ENCODE peak calls at places on chromosomes 1 and 21, in seven cellular contexts. C is aorta, S is uterus, P is brain microvascular endothelial cell, Y is tibial artery, B is GM23338, T is spleen. Z is an unnamed sample. For H3K36me3, the result is how much of the 10 kb centered on the place peaks cover.

GRCh38 chr1:54679706-54680105 is 36.0 kb upstream of the TTC4 start:
- DNase-seq in C (no peak), S (no peak), Y (no peak), B (no peak), P (no peak), T (no peak), Z (no peak)

GRCh38 chr1:3011631-3012510 is 9.4 kb upstream of the ACTRT2 start:
- DNase-seq in Y (peak), B (no peak), S (no peak), P (no peak), C (no peak), T (peak), Z (no peak)

GRCh38 chr1:11479375-11479979 is 522 bp downstream of the DISP3 start:
- DNase-seq in Y (no peak), T (no peak), B (peak), C (no peak), P (no peak), S (no peak), Z (no peak)

GRCh38 chr21:35436899-35437298 is 387.8 kb upstream of the RUNX1 start:
- DNase-seq in S (no peak), Y (no peak), T (no peak), P (no peak), C (no peak), B (peak), Z (no peak)

GRCh38 chr1:155981266-155982088 is 3.1 kb upstream of the ARHGEF2 start:
- DNase-seq in B (no peak), C (no peak), S (peak), T (peak), P (peak), Y (peak), Z (peak)

GRCh38 chr1:235326719-235327558 is 1.0 kb downstream of the ARID4B start:
- DNase-seq in B (peak), T (peak), S (peak), Y (peak), C (peak), P (no peak), Z (peak)

GRCh38 chr1:3610165-3610822 is 1.0 kb downstream of the MEGF6 start:
- DNase-seq in P (no peak), S (peak), T (no peak), C (no peak), Y (no peak), B (peak), Z (no peak)

GRCh38 chr1:248804771-248805681 is 20.7 kb downstream of the SH3BP5L start:
- DNase-seq in S (no peak), Y (no peak), C (no peak), P (no peak), T (peak), B (no peak), Z (no peak)

GRCh38 chr1:77282187-77282865 is 507 bp downstream of the AK5 start:
- DNase-seq in B (peak), T (peak), S (no peak), P (no peak), Y (no peak), C (peak), Z (peak)

GRCh38 chr1:205456383-205456867 is 580 bp upstream of the BLACAT1 start:
- DNase-seq in S (no peak), C (no peak), Y (no peak), B (peak), P (no peak), T (peak), Z (peak)

GRCh38 chr1:16927711-16928485 is 6.2 kb downstream of the CROCC start:
- DNase-seq in B (no peak), Y (no peak), P (no peak), C (no peak), T (no peak), S (no peak), Z (no peak)

GRCh38 chr1:236841341-236841740 is 46.2 kb downstream of the MTR start:
- DNase-seq in Y (no peak), P (no peak), T (no peak), S (no peak), C (no peak), B (no peak), Z (no peak)
- H3K36me3 ChIP-seq in Y (under half), P (under half), T (half or more), S (under half), C (under half), B (under half), Z (under half)

GRCh38 chr1:99560192-99561040 is 85.5 kb upstream of the PALMD start:
- DNase-seq in Y (no peak), C (no peak), T (no peak), B (no peak), S (no peak), P (no peak), Z (no peak)

GRCh38 chr1:99566290-99567021 is 79.5 kb upstream of the PALMD start:
- DNase-seq in Y (no peak), B (no peak), T (no peak), S (no peak), P (no peak), C (no peak), Z (no peak)

GRCh38 chr1:99570486-99571089 is 75.3 kb upstream of the PALMD start:
- DNase-seq in P (no peak), S (no peak), C (no peak), B (no peak), Y (no peak), T (no peak), Z (no peak)

GRCh38 chr1:99561952-99562351 is 84.0 kb upstream of the PALMD start:
- DNase-seq in S (no peak), C (no peak), Y (no peak), P (no peak), B (no peak), T (no peak), Z (no peak)

GRCh38 chr1:99565606-99566289 is 80.2 kb upstream of the PALMD start:
- DNase-seq in P (no peak), Y (no peak), C (no peak), B (no peak), S (no peak), T (no peak), Z (no peak)
- H3K36me3 ChIP-seq in P (under half), Y (under half), C (under half), B (under half), S (under half), T (under half), Z (under half)

DNA sequence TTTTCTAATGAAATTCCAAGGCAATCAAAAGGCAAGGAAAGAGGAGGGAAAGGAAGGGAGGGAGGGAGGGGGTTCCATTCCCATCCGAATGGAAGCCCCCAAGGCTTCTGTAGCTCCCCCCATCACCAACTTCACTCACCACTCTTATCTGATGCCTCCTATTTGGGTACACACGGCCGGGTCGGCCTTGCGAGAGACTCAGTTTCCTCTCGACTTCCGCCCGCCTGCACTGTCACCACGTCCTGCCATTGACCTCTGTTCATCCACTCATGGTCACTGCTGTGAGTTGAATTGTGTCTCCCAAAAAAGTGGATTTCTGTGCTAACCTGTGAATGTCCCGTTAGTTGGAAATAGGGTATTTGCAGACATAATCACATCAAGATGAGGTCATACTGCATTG is 11.2 kb downstream of the PDE9A start:
- DNase-seq in Y (no peak), S (no peak), C (no peak), T (no peak), B (no peak), P (no peak), Z (no peak)
- H3K36me3 ChIP-seq in Y (under half), S (under half), C (under half), T (under half), B (under half), P (under half), Z (half or more)

DNA sequence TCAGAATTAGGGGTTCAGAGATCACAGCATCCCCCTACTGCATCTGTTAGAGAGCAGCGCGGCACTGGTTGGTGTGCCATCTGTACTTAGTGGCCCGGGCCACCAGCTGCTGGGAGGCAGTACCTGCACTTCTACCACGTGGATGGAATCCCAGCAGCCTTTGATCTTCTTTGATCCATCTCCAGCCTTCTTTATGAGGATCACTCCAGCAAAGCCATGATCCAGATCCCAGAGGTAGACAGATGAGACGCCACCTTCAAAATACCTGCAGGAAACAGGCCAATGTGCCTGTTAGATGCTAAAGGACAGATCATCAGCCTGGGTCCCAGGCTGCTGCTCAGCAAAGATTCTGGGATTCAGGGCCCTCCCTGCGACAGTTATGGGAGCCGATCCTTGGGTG is 45.2 kb downstream of the SLC66A1 start:
- DNase-seq in C (peak), T (no peak), P (no peak), Y (no peak), S (no peak), B (no peak), Z (peak)
- H3K36me3 ChIP-seq in C (under half), T (half or more), P (under half), Y (under half), S (under half), B (under half), Z (under half)

DNA sequence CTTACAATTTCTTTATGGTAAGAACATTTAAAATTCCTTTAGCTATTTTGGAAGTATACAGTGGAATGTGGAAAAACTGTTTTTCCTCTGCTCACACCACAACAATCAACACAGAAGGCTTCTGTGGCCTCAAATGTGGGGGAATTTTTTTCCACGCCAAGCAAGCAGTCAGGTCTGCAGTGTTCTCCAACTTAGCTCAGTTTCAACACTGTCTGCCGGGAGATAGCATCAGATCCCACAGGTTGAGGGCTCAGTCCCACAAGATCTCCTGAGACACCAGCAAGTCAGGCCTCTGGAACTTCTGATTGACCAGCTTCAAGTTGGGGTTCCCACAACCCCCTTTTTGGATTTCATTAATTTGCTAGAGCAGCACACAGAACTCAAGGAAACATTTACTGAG is 50.3 kb downstream of the PTBP2 start:
- DNase-seq in C (no peak), Y (no peak), T (no peak), B (no peak), S (no peak), P (no peak), Z (no peak)
- H3K36me3 ChIP-seq in C (under half), Y (under half), T (half or more), B (under half), S (under half), P (under half), Z (under half)

GRCh38 chr1:1021860-1022259 is 1.9 kb downstream of the AGRN start:
- DNase-seq in S (no peak), B (no peak), P (peak), C (no peak), T (no peak), Y (no peak), Z (no peak)

GRCh38 chr1:1022322-1023090 is 2.6 kb downstream of the AGRN start:
- DNase-seq in T (no peak), Y (no peak), P (no peak), C (no peak), B (no peak), S (no peak), Z (peak)

GRCh38 chr1:1024421-1025415 is 4.8 kb downstream of the AGRN start:
- DNase-seq in S (no peak), Y (no peak), T (no peak), C (no peak), P (no peak), B (peak), Z (no peak)

GRCh38 chr1:1021010-1021845 is 1.3 kb downstream of the AGRN start:
- DNase-seq in S (peak), Y (no peak), B (peak), C (no peak), P (peak), T (no peak), Z (peak)

GRCh38 chr1:1023700-1024099 is 3.8 kb downstream of the AGRN start:
- DNase-seq in S (no peak), Y (no peak), B (peak), T (no peak), C (no peak), P (no peak), Z (no peak)
- H3K36me3 ChIP-seq in S (under half), Y (under half), B (under half), T (under half), C (under half), P (under half), Z (under half)

GRCh38 chr21:41813226-41813625 is 46.4 kb upstream of the RIPK4 start:
- DNase-seq in B (no peak), C (no peak), T (no peak), Y (no peak), S (no peak), P (no peak), Z (no peak)
- H3K36me3 ChIP-seq in B (under half), C (under half), T (half or more), Y (under half), S (under half), P (under half), Z (under half)

GRCh38 chr1:147266381-147266780 is 23.9 kb downstream of the CHD1L start:
- DNase-seq in C (no peak), B (no peak), S (no peak), P (no peak), T (no peak), Y (no peak), Z (no peak)
- H3K36me3 ChIP-seq in C (under half), B (under half), S (under half), P (under half), T (half or more), Y (half or more), Z (half or more)

DNA sequence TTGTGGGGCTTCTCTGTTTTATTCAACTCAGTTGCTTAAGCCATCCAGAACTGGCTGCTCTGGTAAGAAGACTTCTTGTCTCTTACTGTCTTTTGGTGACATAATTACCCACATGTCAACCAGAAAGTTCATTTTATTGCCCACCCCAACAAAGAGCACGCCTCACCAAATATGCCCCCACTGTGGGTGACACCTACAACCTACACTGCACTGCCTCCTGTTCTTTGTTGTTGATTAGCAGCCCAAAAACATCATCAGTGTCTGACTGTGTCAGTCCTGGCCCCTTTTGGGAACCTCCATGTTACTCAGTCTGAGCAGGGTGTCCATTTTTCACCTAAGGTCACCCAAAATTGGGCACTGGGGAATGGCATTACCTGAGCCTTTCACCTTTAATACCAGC is 49.3 kb downstream of the ZNF678 start:
- DNase-seq in B (no peak), S (no peak), C (no peak), T (no peak), Y (no peak), P (no peak), Z (no peak)
- H3K36me3 ChIP-seq in B (under half), S (under half), C (under half), T (half or more), Y (under half), P (under half), Z (under half)

Z was measured in WERI-Rb-1.